ENCODE peak calls at places on chromosomes 5 and 9, in seven cellular contexts. Q is lower lobe of right lung, R is IMR-90, P is HCT116, E is epithelial cell of esophagus, N is ovary, U is fibroblast of the aortic adventitia. L is an unnamed sample.

GRCh38 chr9:36142510-36143161 is 6.1 kb downstream of the GLIPR2 start:
- DNase-seq in Q (no peak), P (no peak), U (no peak), R (no peak), N (no peak), E (no peak), L (no peak)

GRCh38 chr5:120447706-120448239 is 16.3 kb upstream of the PRR16 start:
- DNase-seq in U (no peak), N (no peak), R (peak; percentile 41), Q (no peak), P (no peak), E (peak; percentile 66), L (no peak)

GRCh38 chr9:107131108-107131799 is 151.8 kb upstream of the RAD23B start:
- DNase-seq in U (no peak), R (no peak), N (no peak), E (peak; percentile 45), P (no peak), Q (no peak), L (peak; percentile 25)

GRCh38 chr9:95025213-95026170 is 292.0 kb downstream of the FANCC start:
- DNase-seq in N (peak; percentile 73), E (no peak), P (no peak), Q (peak; percentile 71), U (peak; percentile 85), R (peak; percentile 94), L (peak; percentile 79)

GRCh38 chr5:95866431-95867063 is 44.0 kb upstream of the GLRX start:
- DNase-seq in N (no peak), E (peak; percentile 59), R (peak; percentile 65), U (no peak), Q (no peak), P (no peak), L (no peak)

GRCh38 chr5:135429326-135429725 is 17.8 kb downstream of the DCANP1 start:
- DNase-seq in P (no peak), R (no peak), E (no peak), N (no peak), U (peak; percentile 92), Q (no peak), L (peak; percentile 65)

GRCh38 chr9:29701536-29701935 is 2128.3 kb upstream of the C9orf72 start:
- DNase-seq in R (no peak), U (peak; percentile 4), N (no peak), E (peak; percentile 66), P (no peak), Q (no peak), L (no peak)

GRCh38 chr9:101427957-101428655 is 7.5 kb downstream of the ALDOB start:
- DNase-seq in Q (no peak), N (no peak), P (no peak), E (no peak), U (no peak), R (no peak), L (no peak)

GRCh38 chr9:129720865-129721545 is 31.8 kb downstream of the PTGES start:
- DNase-seq in U (no peak), N (no peak), Q (no peak), E (no peak), R (no peak), P (no peak), L (no peak)

GRCh38 chr5:29122306-29122705 is 2071.2 kb upstream of the CDH6 start:
- DNase-seq in Q (no peak), P (no peak), R (no peak), N (no peak), U (no peak), E (no peak), L (no peak)

GRCh38 chr5:170420809-170421412 is 31.7 kb upstream of the KCNMB1 start:
- DNase-seq in P (peak; percentile 68), U (peak; percentile 78), N (peak; percentile 63), R (peak; percentile 67), E (peak; percentile 71), Q (no peak), L (peak; percentile 63)

GRCh38 chr5:62718368-62718767 is 139.7 kb downstream of the LRRC70 start:
- DNase-seq in E (no peak), N (no peak), P (no peak), Q (no peak), R (no peak), U (peak; percentile 4), L (no peak)

GRCh38 chr5:159531554-159532105 is 201.3 kb upstream of the IL12B start:
- DNase-seq in Q (no peak), R (no peak), U (peak; percentile 24), N (no peak), E (no peak), P (no peak), L (no peak)
- TF ChIP-seq CTCF in Q (no peak), R (peak; percentile 27), U (peak; percentile 31), N (no peak), E (peak; percentile 26), P (peak; percentile 24), L (no peak)

DNA sequence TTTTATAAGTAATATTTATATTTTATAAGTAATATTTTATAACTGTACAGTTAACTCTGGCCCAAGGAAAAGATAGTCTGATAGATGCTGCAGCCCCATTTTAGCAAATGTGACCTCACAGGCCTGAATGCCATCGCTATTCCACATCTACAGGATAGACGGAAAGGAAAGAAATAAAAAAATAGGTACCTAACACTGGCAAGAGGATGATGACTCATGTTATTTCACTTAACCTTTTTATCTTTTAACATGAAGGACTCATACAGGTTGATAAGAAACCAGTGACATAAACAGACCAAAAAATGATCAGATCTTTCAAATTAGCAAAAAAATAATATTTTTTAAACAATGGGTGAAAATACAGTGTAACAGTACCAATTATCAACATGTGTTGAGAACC is 2.7 kb downstream of the CD274 start:
- DNase-seq in R (no peak), E (peak; percentile 33), U (no peak), N (no peak), Q (no peak), P (no peak), L (no peak)
- TF ChIP-seq CTCF in R (no peak), E (no peak), U (no peak), N (no peak), Q (no peak), P (no peak), L (no peak)

GRCh38 chr5:157323107-157323706 is 57.3 kb downstream of the CYFIP2 start:
- DNase-seq in N (no peak), R (no peak), E (no peak), P (no peak), U (no peak), Q (no peak), L (no peak)
- TF ChIP-seq CTCF in N (no peak), R (peak; percentile 17), E (no peak), P (peak; percentile 72), U (peak; percentile 24), Q (no peak), L (peak; percentile 14)

GRCh38 chr5:27158775-27159174 is 120.4 kb upstream of the CDH9 start:
- DNase-seq in Q (no peak), N (no peak), U (peak; percentile 0), R (no peak), E (peak; percentile 20), P (no peak), L (no peak)
- TF ChIP-seq CTCF in Q (no peak), N (no peak), U (no peak), R (no peak), E (no peak), P (no peak), L (no peak)

DNA sequence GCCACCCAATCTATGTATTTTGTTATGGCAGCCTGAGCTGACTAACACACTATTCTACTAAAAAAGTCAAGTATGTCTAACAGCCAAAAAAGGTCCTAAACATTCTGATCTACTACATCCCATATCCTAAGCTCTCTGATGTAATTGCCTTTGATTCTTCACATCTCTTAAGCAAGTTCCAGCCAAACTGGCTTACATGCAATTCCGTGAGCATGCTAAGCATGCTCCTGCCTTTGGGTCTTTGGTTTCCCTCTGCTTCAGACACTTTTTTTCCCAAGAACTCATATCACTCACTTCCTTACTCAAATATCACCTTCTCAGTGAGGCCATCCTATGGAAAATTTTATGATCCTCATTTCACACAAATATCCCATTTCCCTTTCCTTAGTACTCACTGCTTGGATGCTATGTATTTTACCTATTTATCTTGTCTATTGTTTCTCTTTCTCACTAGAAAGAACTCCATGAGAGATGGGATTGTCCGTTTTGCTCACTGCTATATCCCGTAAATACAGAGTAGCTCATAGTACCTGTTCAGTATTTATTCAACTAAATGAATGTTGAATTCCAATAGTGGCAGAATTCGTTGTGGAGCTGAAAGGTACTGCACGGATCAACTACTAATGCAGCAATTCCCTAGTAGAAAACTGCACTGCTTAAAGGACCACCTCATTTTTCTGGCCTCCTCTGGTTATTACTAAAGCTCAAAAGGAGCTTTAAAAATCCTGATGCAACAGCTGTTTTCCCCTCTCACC is 2.3 kb upstream of the SLC12A2 start:
- DNase-seq in R (no peak), P (peak; percentile 24), N (no peak), E (peak; percentile 33), Q (no peak), U (no peak), L (no peak)
- TF ChIP-seq CTCF in R (peak; percentile 16), P (peak; percentile 29), N (no peak), E (peak; percentile 39), Q (no peak), U (peak; percentile 44), L (no peak)

DNA sequence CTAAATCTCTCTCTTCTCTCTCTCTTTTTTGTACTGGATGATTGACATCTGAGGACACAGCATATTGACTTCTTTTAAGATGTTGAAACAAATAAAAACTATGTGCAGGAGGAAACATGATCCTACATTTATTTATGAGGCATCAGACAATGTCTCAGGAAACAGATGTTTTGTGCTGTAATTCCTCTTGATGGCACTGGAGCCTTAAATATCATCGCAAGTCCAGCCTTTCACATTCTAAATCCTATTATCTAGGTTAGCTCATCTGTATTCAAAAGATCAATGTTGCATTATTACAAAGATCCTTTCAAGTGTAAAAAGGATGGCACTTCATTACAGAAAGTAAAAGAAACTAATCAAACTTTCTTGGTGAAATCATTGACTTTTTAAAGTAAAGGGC is 63.9 kb downstream of the MAT2B start:
- DNase-seq in Q (no peak), N (no peak), R (peak; percentile 73), E (peak; percentile 49), P (no peak), U (peak; percentile 71), L (no peak)
- TF ChIP-seq CTCF in Q (no peak), N (no peak), R (peak; percentile 64), E (peak; percentile 32), P (no peak), U (no peak), L (no peak)

DNA sequence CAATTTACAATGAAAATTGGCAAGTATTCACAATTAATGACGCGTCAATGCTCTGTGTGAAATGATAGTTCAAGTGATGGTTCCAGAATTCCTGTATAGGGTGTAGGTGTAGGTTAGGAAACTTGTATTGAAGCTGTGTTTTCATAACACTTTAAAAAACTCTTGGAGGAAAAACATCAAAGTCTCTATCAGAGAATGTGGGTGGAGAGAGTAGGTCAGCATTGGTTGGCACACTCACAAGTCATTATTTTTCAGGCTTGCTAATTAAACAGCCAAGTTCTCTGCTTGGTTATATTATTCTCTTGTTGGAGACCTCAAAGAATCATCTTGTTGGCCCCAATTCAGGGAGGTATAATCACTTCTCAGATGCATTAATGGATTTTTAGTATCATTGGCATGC is 20.1 kb upstream of the PLPP1 start:
- DNase-seq in R (no peak), U (no peak), N (no peak), Q (no peak), P (no peak), E (no peak), L (no peak)
- TF ChIP-seq CTCF in R (no peak), U (no peak), N (no peak), Q (no peak), P (no peak), E (no peak), L (no peak)